ENCODE peak calls at places on chromosomes 4 and X, in ten cellular contexts. Y is ovary, I is upper lobe of left lung, O is body of pancreas, S is vagina, W is testis, A is breast epithelium, E is stomach, T is sigmoid colon, J is GM12878. P is an unnamed sample.

GRCh38 chr4:55269970-55270369 is 76.1 kb upstream of the SRD5A3 start:
- DNase-seq in A (no peak), S (no peak), Y (peak), E (no peak), J (no peak), O (no peak), I (no peak), W (no peak), T (no peak), P (no peak)

GRCh38 chr4:21835712-21836111 is 112.9 kb downstream of the KCNIP4 start:
- DNase-seq in Y (no peak), E (no peak), I (no peak), T (no peak), A (no peak), W (no peak), O (no peak), S (no peak), J (no peak), P (no peak)

GRCh38 chr4:18568600-18568999 is 547.0 kb upstream of the LCORL start:
- DNase-seq in E (no peak), S (no peak), J (no peak), A (no peak), T (no peak), W (no peak), I (no peak), O (no peak), Y (no peak), P (no peak)

GRCh38 chr4:1475277-1476139 is 69.3 kb upstream of the NKX1-1 start:
- DNase-seq in W (no peak), A (no peak), Y (no peak), S (no peak), T (no peak), J (no peak), E (no peak), I (no peak), O (no peak), P (no peak)

GRCh38 chr4:48906283-48907173 is at the start of gene OCIAD2:
- DNase-seq in A (peak), T (peak), O (peak), J (peak), W (peak), E (peak), Y (peak), I (peak), S (no peak), P (peak)

GRCh38 chr4:97395980-97396562 is 747.2 kb downstream of the STPG2 start:
- DNase-seq in Y (no peak), S (no peak), T (no peak), E (no peak), O (no peak), I (no peak), J (no peak), W (no peak), A (no peak), P (no peak)

GRCh38 chr4:151876411-151876988 is 115.7 kb upstream of the GATB start:
- DNase-seq in A (no peak), T (no peak), E (no peak), O (no peak), I (no peak), W (no peak), S (no peak), J (no peak), Y (no peak), P (no peak)

GRCh38 chr4:102439835-102440234 is 61.3 kb upstream of the NFKB1 start:
- DNase-seq in T (no peak), E (no peak), O (no peak), J (no peak), W (no peak), A (no peak), I (no peak), Y (no peak), S (no peak), P (no peak)

DNA sequence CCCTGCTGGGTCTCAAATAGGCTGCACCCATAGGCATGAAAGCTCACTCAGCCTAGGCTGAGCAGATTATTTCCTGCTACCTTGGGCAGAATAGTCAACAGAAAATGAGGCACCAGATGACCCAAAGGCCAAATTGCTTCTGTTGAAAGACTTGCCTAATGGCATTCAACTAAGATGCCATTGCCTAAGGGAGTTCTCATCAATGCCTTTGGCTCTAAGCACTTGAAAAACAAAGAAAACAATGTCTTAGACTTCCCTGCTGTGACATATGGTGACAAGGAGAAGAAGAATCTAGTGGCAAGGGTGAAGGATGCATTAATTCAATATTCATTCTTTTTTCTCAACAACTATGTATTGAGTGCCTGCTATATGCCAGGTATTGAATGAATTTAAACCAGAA is 25.7 kb upstream of the PCDH19 start:
- DNase-seq in J (no peak), Y (no peak), O (no peak), S (no peak), T (no peak), E (no peak), A (no peak), I (no peak), W (no peak), P (no peak)
- H3K27ac ChIP-seq in J (no peak), Y (no peak), O (no peak), S (no peak), T (no peak), E (no peak), A (no peak), I (no peak), W (no peak), P (no peak)

GRCh38 chr4:7842384-7843279 is 97.0 kb downstream of the AFAP1 start:
- DNase-seq in J (no peak), O (no peak), W (peak), A (peak), E (no peak), S (peak), T (peak), I (peak), Y (peak), P (no peak)
- TF ChIP-seq POLR2A in J (no peak), O (no peak), W (no peak), A (no peak), E (no peak), S (no peak), T (no peak), I (no peak), Y (no peak), P (no peak)

GRCh38 chrX:85111347-85111746 is 107.7 kb downstream of the APOOL start:
- DNase-seq in E (no peak), O (no peak), Y (no peak), S (no peak), A (no peak), T (no peak), J (no peak), I (no peak), W (peak), P (no peak)

GRCh38 chrX:85114171-85114570 is 110.5 kb downstream of the APOOL start:
- DNase-seq in J (no peak), A (no peak), E (no peak), I (no peak), T (no peak), W (no peak), S (no peak), Y (no peak), O (no peak), P (no peak)

GRCh38 chrX:85114776-85115175 is 111.1 kb downstream of the APOOL start:
- DNase-seq in O (no peak), W (no peak), J (no peak), S (no peak), A (no peak), T (no peak), I (no peak), E (no peak), Y (no peak), P (no peak)

GRCh38 chrX:85113746-85114145 is 110.1 kb downstream of the APOOL start:
- DNase-seq in E (no peak), Y (no peak), O (no peak), J (no peak), S (no peak), A (no peak), I (no peak), T (no peak), W (no peak), P (no peak)

DNA sequence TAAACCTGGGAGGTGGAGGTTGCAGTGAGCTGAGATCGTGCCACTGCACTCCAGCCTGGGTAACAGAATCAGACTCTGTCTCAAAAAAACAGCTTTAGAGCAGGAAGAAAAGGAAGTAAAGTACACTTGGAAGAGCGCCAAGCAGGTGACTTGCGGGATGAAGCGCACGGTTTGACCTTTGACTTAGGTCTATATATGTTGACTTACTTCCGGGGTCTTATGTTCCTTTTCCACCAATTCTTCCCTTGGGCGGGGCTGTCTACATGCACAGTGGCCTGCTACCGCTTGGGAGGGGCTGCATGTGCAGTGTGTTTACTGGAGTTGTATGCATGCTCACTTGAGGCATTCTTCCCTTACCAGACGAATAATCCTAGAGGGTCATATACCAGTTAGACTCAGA is 108.6 kb downstream of the APOOL start:
- DNase-seq in S (no peak), A (no peak), E (no peak), T (no peak), O (no peak), W (no peak), J (no peak), I (no peak), Y (no peak), P (no peak)
- H3K27ac ChIP-seq in S (no peak), A (no peak), E (no peak), T (no peak), O (no peak), W (no peak), J (no peak), I (no peak), Y (no peak), P (no peak)

DNA sequence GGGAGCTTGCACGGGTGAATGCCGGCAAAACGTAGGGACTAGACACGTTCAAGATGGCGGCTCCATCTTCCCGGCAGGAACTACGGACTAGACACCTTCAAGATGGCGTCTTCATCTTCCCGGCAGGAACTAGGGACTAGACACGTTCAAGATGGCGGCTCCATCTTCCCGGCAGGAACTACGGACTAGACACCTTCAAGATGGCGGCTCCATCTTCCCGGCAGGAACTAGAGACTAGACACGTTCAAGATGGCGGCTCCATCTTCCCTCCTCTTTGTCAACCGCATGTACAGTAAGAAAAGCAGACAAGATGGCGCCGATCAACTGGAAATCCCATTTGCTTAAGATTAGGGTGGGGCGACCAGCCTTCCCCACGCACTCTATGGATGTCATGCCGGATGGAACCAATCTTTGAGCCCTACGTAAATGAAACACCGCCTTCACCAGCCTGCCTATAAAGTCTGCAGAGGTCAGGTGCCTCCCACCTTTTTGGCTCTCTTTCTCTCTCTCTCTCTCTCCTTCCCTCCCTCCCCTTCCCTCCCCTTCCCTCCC is 222.4 kb downstream of the CRLF2 start:
- DNase-seq in A (peak), I (no peak), T (peak), O (peak), E (peak), S (peak), Y (peak), W (peak), J (peak), P (peak)
- TF ChIP-seq POLR2A in A (no peak), I (no peak), T (no peak), O (no peak), E (no peak), S (no peak), Y (no peak), W (no peak), J (peak), P (no peak)

DNA sequence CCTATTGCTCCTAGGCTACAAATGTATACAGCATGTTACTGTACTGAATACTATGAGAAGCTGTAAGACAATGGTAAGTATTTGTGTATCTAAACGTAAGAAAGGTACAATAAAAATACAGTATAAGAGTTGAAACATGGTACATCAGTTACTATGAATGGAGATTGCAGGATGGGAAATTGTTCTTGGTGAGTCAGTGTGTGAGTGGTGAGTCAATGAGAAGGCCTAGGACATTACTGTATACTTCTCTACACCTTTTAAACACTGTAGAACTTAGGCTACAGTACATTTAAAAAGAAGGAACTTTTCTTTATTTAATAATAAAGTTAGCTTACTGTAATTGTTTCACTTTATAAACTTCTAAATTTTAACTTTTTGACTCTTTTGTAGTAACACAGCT is 2603.2 kb downstream of the PCDH7 start:
- DNase-seq in W (no peak), Y (no peak), A (no peak), S (no peak), T (no peak), I (no peak), J (no peak), E (no peak), O (no peak), P (no peak)
- H3K27ac ChIP-seq in W (no peak), Y (no peak), A (no peak), S (no peak), T (no peak), I (no peak), J (no peak), E (no peak), O (no peak), P (no peak)